ENCODE peak calls at places on chromosomes 7 and 10, in six cellular contexts. G is A172; B is endothelial cell of umbilical vein; F is NCI-H2029; Z is ureter; E is stimulated activated CD8-positive, alpha-beta memory T cell treated with anti-CD3 and anti-CD28 coated beads, Interleukin-7, amount 100 ng/mL, for 1 hour. K is an unnamed sample.

GRCh38 chr7:117731455-117731854 is 141.8 kb downstream of the CTTNBP2 start:
- DNase-seq in Z (no peak), E (no peak), B (no peak), F (peak; percentile 88), G (no peak), K (no peak)

GRCh38 chr7:8418627-8419245 is 14.7 kb upstream of the NXPH1 start:
- DNase-seq in F (peak; percentile 76), B (peak; percentile 56), G (peak; percentile 78), E (no peak), Z (no peak), K (peak; percentile 8)

GRCh38 chr7:55127622-55128081 is 108.8 kb downstream of the EGFR start:
- DNase-seq in G (no peak), Z (no peak), F (peak; percentile 96), B (peak; percentile 97), E (no peak), K (peak; percentile 80)

GRCh38 chr7:45240926-45241325 is 83.3 kb downstream of the RAMP3 start:
- DNase-seq in E (no peak), G (no peak), B (no peak), Z (no peak), F (no peak), K (no peak)

GRCh38 chr10:77111611-77112550 is 525.7 kb downstream of the KCNMA1 start:
- DNase-seq in G (peak; percentile 90), E (no peak), F (no peak), B (peak; percentile 82), Z (no peak), K (no peak)

GRCh38 chr7:10662982-10663884 is 310.4 kb upstream of the PHF14 start:
- DNase-seq in Z (no peak), G (peak; percentile 24), F (no peak), E (no peak), B (no peak), K (no peak)

GRCh38 chr10:132281915-132282666 is 25.7 kb downstream of the STK32C start:
- DNase-seq in G (no peak), Z (no peak), F (peak; percentile 37), B (no peak), E (no peak), K (no peak)

GRCh38 chr7:159204664-159205063 is 60.0 kb upstream of the VIPR2 start:
- DNase-seq in G (no peak), Z (no peak), E (no peak), F (no peak), B (no peak), K (no peak)

GRCh38 chr7:157177333-157177993 is 38.7 kb downstream of the UBE3C start:
- DNase-seq in E (no peak), G (no peak), F (no peak), B (no peak), Z (no peak), K (no peak)

GRCh38 chr10:48890904-48891839 is 48.5 kb downstream of the LRRC18 start:
- DNase-seq in Z (no peak), E (no peak), F (no peak), G (no peak), B (no peak), K (no peak)

GRCh38 chr7:96605045-96605716 is 104.5 kb downstream of the SEM1 start:
- DNase-seq in G (no peak), E (no peak), Z (no peak), B (no peak), F (no peak), K (no peak)

GRCh38 chr7:73725703-73726466 is 6.4 kb upstream of the STX1A start:
- DNase-seq in B (peak; percentile 72), E (peak; percentile 87), Z (peak; percentile 92), F (peak; percentile 78), G (peak; percentile 86), K (no peak)

GRCh38 chr10:102919237-102919959 is 1.3 kb downstream of the CNNM2 start:
- DNase-seq in B (peak; percentile 4), G (no peak), E (no peak), Z (no peak), F (no peak), K (no peak)

K was measured in pulmonary artery endothelial cell.